ENCODE peak calls at places on chromosomes 16 and 17, in seven cellular contexts. H, Q, G, U, Y, C and B are unnamed samples.

GRCh38 chr16:82322177-82322576 is 152.2 kb upstream of the MPHOSPH6 start:
- DNase-seq in H (no peak), U (no peak), Y (no peak), Q (no peak), G (no peak), C (no peak), B (no peak)

GRCh38 chr16:48511071-48511540 is 98.9 kb downstream of the N4BP1 start:
- DNase-seq in G (peak; percentile 92), Q (no peak), H (no peak), Y (no peak), C (no peak), U (no peak), B (peak; percentile 32)

GRCh38 chr17:73667184-73667959 is 23.1 kb upstream of the SDK2 start:
- DNase-seq in Q (peak; percentile 58), C (no peak), H (no peak), Y (peak; percentile 19), U (no peak), G (no peak), B (no peak)

GRCh38 chr17:28518132-28518531 is 12.0 kb downstream of the FOXN1 start:
- DNase-seq in U (no peak), Q (no peak), Y (no peak), G (no peak), H (no peak), C (no peak), B (no peak)

GRCh38 chr16:26645629-26646028 is 421.1 kb upstream of the C16orf82 start:
- DNase-seq in H (no peak), C (no peak), Q (no peak), G (no peak), Y (peak; percentile 57), U (no peak), B (peak; percentile 4)

GRCh38 chr16:4415538-4416199 is 727 bp downstream of the CORO7 start:
- DNase-seq in G (no peak), Q (no peak), C (peak; percentile 55), H (peak; percentile 50), U (no peak), Y (peak; percentile 62), B (no peak)

GRCh38 chr17:48301002-48301401 is 129.0 kb downstream of the SKAP1 start:
- DNase-seq in C (no peak), H (no peak), Q (no peak), U (no peak), Y (no peak), G (no peak), B (no peak)

GRCh38 chr16:51839697-51840462 is 688.8 kb upstream of the SALL1 start:
- DNase-seq in G (no peak), U (no peak), H (no peak), Q (no peak), Y (no peak), C (no peak), B (peak; percentile 100)

GRCh38 chr17:78919816-78920516 is 5.2 kb downstream of the TIMP2 start:
- DNase-seq in U (no peak), C (no peak), H (no peak), Q (no peak), Y (no peak), G (no peak), B (no peak)

GRCh38 chr16:88337021-88337420 is 45.7 kb upstream of the ZNF469 start:
- DNase-seq in G (no peak), Y (no peak), C (no peak), Q (no peak), H (no peak), U (peak; percentile 45), B (peak; percentile 22)

GRCh38 chr17:48612854-48613691 is 2.0 kb downstream of the HOXB8 start:
- DNase-seq in G (no peak), Y (peak; percentile 80), Q (no peak), C (peak; percentile 46), H (peak; percentile 47), U (peak; percentile 53), B (peak; percentile 63)

GRCh38 chr17:41540921-41541625 is 13.0 kb upstream of the KRT19 start:
- DNase-seq in C (no peak), Y (peak; percentile 55), Q (peak; percentile 71), G (no peak), H (no peak), U (no peak), B (peak; percentile 69)

GRCh38 chr17:237406-237955 is 56.0 kb upstream of the DOC2B start:
- DNase-seq in Q (no peak), C (no peak), G (no peak), Y (no peak), U (no peak), H (no peak), B (no peak)

GRCh38 chr17:33118391-33118790 is 126.7 kb downstream of the SPACA3 start:
- DNase-seq in C (no peak), Y (no peak), H (no peak), G (no peak), U (no peak), Q (no peak), B (no peak)

GRCh38 chr17:65193305-65194293 is 56.4 kb downstream of the RGS9 start:
- DNase-seq in C (no peak), U (no peak), G (no peak), H (no peak), Y (no peak), Q (no peak), B (peak; percentile 48)

GRCh38 chr16:10871157-10871991 is 5.6 kb upstream of the CIITA start:
- DNase-seq in Y (peak; percentile 70), G (peak; percentile 54), Q (no peak), H (no peak), U (peak; percentile 90), C (no peak), B (peak; percentile 97)

GRCh38 chr17:47615766-47616424 is 33.8 kb upstream of the KPNB1 start:
- DNase-seq in Q (peak; percentile 29), G (peak; percentile 75), C (no peak), H (no peak), Y (peak; percentile 67), U (peak; percentile 68), B (peak; percentile 57)

GRCh38 chr17:45793999-45794540 is 9.9 kb downstream of the CRHR1 start:
- DNase-seq in U (no peak), H (no peak), Y (no peak), Q (no peak), C (no peak), G (no peak), B (no peak)

GRCh38 chr16:3950343-3951193 is 70.1 kb upstream of the CREBBP start:
- DNase-seq in C (no peak), Y (no peak), U (peak; percentile 94), H (no peak), G (peak; percentile 99), Q (no peak), B (peak; percentile 96)

GRCh38 chr17:49914096-49914490 is 54.9 kb upstream of the DLX4 start:
- DNase-seq in G (no peak), H (no peak), Q (no peak), C (no peak), Y (peak; percentile 99), U (no peak), B (peak; percentile 78)

GRCh38 chr17:32921013-32921412 is 6.9 kb upstream of the TMEM98 start:
- DNase-seq in U (no peak), H (no peak), C (no peak), G (no peak), Y (no peak), Q (no peak), B (no peak)

GRCh38 chr17:50310455-50311111 is 35.3 kb upstream of the XYLT2 start:
- DNase-seq in G (no peak), Q (no peak), Y (no peak), U (no peak), C (no peak), H (no peak), B (no peak)

GRCh38 chr17:556431-556995 is 158.1 kb downstream of the VPS53 start:
- DNase-seq in C (no peak), Y (no peak), H (no peak), Q (no peak), G (peak; percentile 46), U (no peak), B (no peak)

GRCh38 chr16:89183463-89183862 is 11.9 kb downstream of the CDH15 start:
- DNase-seq in H (no peak), C (no peak), Q (no peak), Y (no peak), U (no peak), G (no peak), B (no peak)

GRCh38 chr16:24253192-24253591 is 2.9 kb upstream of the CACNG3 start:
- DNase-seq in Q (no peak), Y (peak; percentile 80), H (peak; percentile 23), C (no peak), G (peak; percentile 6), U (peak; percentile 15), B (peak; percentile 26)

GRCh38 chr16:3431779-3432219 is 11.5 kb downstream of the ZNF597 start:
- DNase-seq in Q (no peak), U (peak; percentile 23), Y (no peak), G (peak; percentile 36), H (no peak), C (no peak), B (no peak)

GRCh38 chr16:77551352-77551751 is 116.5 kb upstream of the ADAMTS18 start:
- DNase-seq in G (peak; percentile 60), C (no peak), Q (no peak), Y (no peak), U (no peak), H (no peak), B (peak; percentile 64)

GRCh38 chr17:5819921-5820685 is 235.8 kb upstream of the NLRP1 start:
- DNase-seq in Y (no peak), H (no peak), C (no peak), Q (no peak), U (no peak), G (no peak), B (no peak)

GRCh38 chr16:84239186-84239790 is 524 bp downstream of the KCNG4 start:
- DNase-seq in Q (no peak), G (peak; percentile 28), U (no peak), Y (peak; percentile 7), H (no peak), C (no peak), B (no peak)

GRCh38 chr17:80732268-80732667 is 187.6 kb downstream of the RPTOR start:
- DNase-seq in C (no peak), U (peak; percentile 65), Q (no peak), Y (no peak), G (peak; percentile 20), H (no peak), B (no peak)

GRCh38 chr16:4987580-4988374 is 29.6 kb downstream of the SEC14L5 start:
- DNase-seq in H (no peak), C (no peak), Q (peak; percentile 14), U (no peak), G (no peak), Y (peak; percentile 70), B (no peak)

GRCh38 chr16:7227193-7227825 is 105.3 kb upstream of the RBFOX1 start:
- DNase-seq in Q (no peak), G (no peak), H (no peak), Y (no peak), C (no peak), U (no peak), B (no peak)

GRCh38 chr17:37736428-37736827 is 8.4 kb downstream of the HNF1B start:
- DNase-seq in G (no peak), Q (no peak), H (no peak), C (no peak), Y (no peak), U (no peak), B (no peak)

GRCh38 chr16:84585472-84585871 is 32.4 kb downstream of the COTL1 start:
- DNase-seq in U (no peak), Q (no peak), Y (no peak), H (no peak), C (no peak), G (no peak), B (no peak)

GRCh38 chr16:88763502-88764053 is 21.4 kb downstream of the PIEZO1 start:
- DNase-seq in Q (no peak), C (no peak), Y (peak; percentile 12), G (no peak), U (no peak), H (no peak), B (peak; percentile 78)

GRCh38 chr16:70163596-70163995 is 10.0 kb upstream of the CLEC18C start:
- DNase-seq in C (no peak), H (no peak), Q (no peak), Y (no peak), G (no peak), U (no peak), B (no peak)

GRCh38 chr16:67883872-67884261 is 818 bp upstream of the NRN1L start:
- DNase-seq in Y (peak; percentile 50), Q (no peak), G (peak; percentile 40), C (peak; percentile 60), H (peak; percentile 72), U (peak; percentile 38), B (peak; percentile 42)

GRCh38 chr17:1643999-1644492 is 1.5 kb downstream of the SCARF1 start:
- DNase-seq in G (no peak), Y (no peak), H (no peak), C (no peak), Q (no peak), U (no peak), B (no peak)